ENCODE peak calls at places on chromosomes 7 and 10, in ten cellular contexts. One of them, this sample, is unnamed.

GRCh38 chr7:23467731-23468720 is 2.3 kb downstream of the IGF2BP3 start:
- DNase-seq in stomach: no peak
- DNase-seq in heart left ventricle: no peak
- DNase-seq in A549: no peak
- DNase-seq in adrenal gland: no peak
- DNase-seq in uterus: no peak
- DNase-seq in spleen: peak; percentile 59
- DNase-seq in ovary: no peak
- DNase-seq in K562: peak; percentile 51
- DNase-seq in IMR-90: peak; percentile 68
- DNase-seq in this sample: no peak

GRCh38 chr7:118948508-118948907 is 724.0 kb downstream of the ANKRD7 start:
- DNase-seq in stomach: no peak
- DNase-seq in heart left ventricle: no peak
- DNase-seq in A549: no peak
- DNase-seq in adrenal gland: no peak
- DNase-seq in uterus: no peak
- DNase-seq in spleen: no peak
- DNase-seq in ovary: no peak
- DNase-seq in K562: no peak
- DNase-seq in IMR-90: no peak
- DNase-seq in this sample: no peak

GRCh38 chr7:40356312-40356711 is 221.5 kb downstream of the SUGCT start:
- DNase-seq in stomach: no peak
- DNase-seq in heart left ventricle: no peak
- DNase-seq in A549: no peak
- DNase-seq in adrenal gland: no peak
- DNase-seq in uterus: no peak
- DNase-seq in spleen: no peak
- DNase-seq in ovary: no peak
- DNase-seq in K562: no peak
- DNase-seq in IMR-90: peak; percentile 47
- DNase-seq in this sample: no peak

GRCh38 chr7:140160308-140160707 is 16.5 kb downstream of the KDM7A start:
- DNase-seq in stomach: no peak
- DNase-seq in heart left ventricle: no peak
- DNase-seq in A549: no peak
- DNase-seq in adrenal gland: no peak
- DNase-seq in uterus: no peak
- DNase-seq in spleen: no peak
- DNase-seq in ovary: no peak
- DNase-seq in K562: no peak
- DNase-seq in IMR-90: no peak
- DNase-seq in this sample: no peak

GRCh38 chr7:50637725-50638643 is 72.8 kb upstream of the DDC start:
- DNase-seq in stomach: no peak
- DNase-seq in heart left ventricle: no peak
- DNase-seq in A549: no peak
- DNase-seq in adrenal gland: no peak
- DNase-seq in uterus: no peak
- DNase-seq in spleen: no peak
- DNase-seq in ovary: no peak
- DNase-seq in K562: no peak
- DNase-seq in IMR-90: peak; percentile 15
- DNase-seq in this sample: no peak

GRCh38 chr10:6275022-6275997 is 72.6 kb downstream of the PFKFB3 start:
- DNase-seq in stomach: peak; percentile 81
- DNase-seq in heart left ventricle: peak; percentile 86
- DNase-seq in A549: peak; percentile 96
- DNase-seq in adrenal gland: peak; percentile 87
- DNase-seq in uterus: peak; percentile 74
- DNase-seq in spleen: peak; percentile 97
- DNase-seq in ovary: peak; percentile 51
- DNase-seq in K562: peak; percentile 64
- DNase-seq in IMR-90: peak; percentile 99
- DNase-seq in this sample: peak; percentile 98

GRCh38 chr7:101885597-101885955 is 68.2 kb downstream of the CUX1 start:
- DNase-seq in stomach: peak; percentile 35
- DNase-seq in heart left ventricle: no peak
- DNase-seq in A549: no peak
- DNase-seq in adrenal gland: no peak
- DNase-seq in uterus: no peak
- DNase-seq in spleen: no peak
- DNase-seq in ovary: no peak
- DNase-seq in K562: no peak
- DNase-seq in IMR-90: no peak
- DNase-seq in this sample: no peak

GRCh38 chr10:22252286-22252800 is 34.5 kb upstream of the EBLN1 start:
- DNase-seq in stomach: peak; percentile 33
- DNase-seq in heart left ventricle: peak; percentile 72
- DNase-seq in A549: no peak
- DNase-seq in adrenal gland: peak; percentile 56
- DNase-seq in uterus: peak; percentile 72
- DNase-seq in spleen: peak; percentile 89
- DNase-seq in ovary: peak; percentile 69
- DNase-seq in K562: no peak
- DNase-seq in IMR-90: no peak
- DNase-seq in this sample: peak; percentile 23

GRCh38 chr10:44879531-44879899 is 31.6 kb upstream of the TMEM72 start:
- DNase-seq in stomach: no peak
- DNase-seq in heart left ventricle: no peak
- DNase-seq in A549: no peak
- DNase-seq in adrenal gland: no peak
- DNase-seq in uterus: no peak
- DNase-seq in spleen: no peak
- DNase-seq in ovary: peak; percentile 34
- DNase-seq in K562: no peak
- DNase-seq in IMR-90: no peak
- DNase-seq in this sample: no peak

GRCh38 chr10:44880090-44880715 is 30.9 kb upstream of the TMEM72 start:
- DNase-seq in stomach: no peak
- DNase-seq in heart left ventricle: no peak
- DNase-seq in A549: no peak
- DNase-seq in adrenal gland: no peak
- DNase-seq in uterus: no peak
- DNase-seq in spleen: no peak
- DNase-seq in ovary: no peak
- DNase-seq in K562: no peak
- DNase-seq in IMR-90: no peak
- DNase-seq in this sample: no peak

GRCh38 chr10:44883581-44884331 is 27.4 kb upstream of the TMEM72 start:
- DNase-seq in stomach: no peak
- DNase-seq in heart left ventricle: no peak
- DNase-seq in A549: no peak
- DNase-seq in adrenal gland: no peak
- DNase-seq in uterus: no peak
- DNase-seq in spleen: no peak
- DNase-seq in ovary: no peak
- DNase-seq in K562: no peak
- DNase-seq in IMR-90: no peak
- DNase-seq in this sample: no peak

GRCh38 chr10:44881639-44882038 is 29.5 kb upstream of the TMEM72 start:
- DNase-seq in stomach: no peak
- DNase-seq in heart left ventricle: no peak
- DNase-seq in A549: no peak
- DNase-seq in adrenal gland: no peak
- DNase-seq in uterus: no peak
- DNase-seq in spleen: no peak
- DNase-seq in ovary: no peak
- DNase-seq in K562: no peak
- DNase-seq in IMR-90: no peak
- DNase-seq in this sample: no peak

DNA sequence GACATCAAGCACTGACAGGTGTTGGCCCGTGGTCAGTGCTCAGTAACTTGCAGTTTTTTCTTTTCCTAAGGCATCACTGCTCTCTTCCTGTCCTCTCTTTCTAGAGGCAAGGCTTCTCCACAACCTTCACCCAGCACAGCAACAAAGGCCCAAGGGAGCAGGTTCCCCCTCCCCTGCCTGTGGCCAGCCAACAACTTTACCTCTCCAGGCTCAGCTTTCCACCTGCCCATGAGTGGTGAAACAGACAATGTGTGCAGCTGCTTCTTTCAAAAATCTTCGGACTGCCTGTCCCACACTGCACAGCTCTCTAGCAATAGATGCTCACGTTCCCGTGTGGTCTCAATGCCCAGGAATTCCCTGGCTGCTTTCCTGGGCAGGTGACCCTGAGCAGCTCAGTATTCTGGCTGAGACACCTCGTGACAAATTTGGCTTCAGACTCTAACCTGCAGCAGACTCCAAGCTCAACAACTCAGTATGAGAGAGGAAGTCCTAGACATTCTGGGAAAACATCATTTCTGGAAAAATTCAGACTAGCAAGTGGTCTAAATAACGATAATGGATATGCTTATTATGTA is 28.9 kb upstream of the TMEM72 start:
- DNase-seq in stomach: peak; percentile 63
- DNase-seq in heart left ventricle: no peak
- DNase-seq in A549: no peak
- DNase-seq in adrenal gland: no peak
- DNase-seq in uterus: no peak
- DNase-seq in spleen: no peak
- DNase-seq in ovary: no peak
- DNase-seq in K562: no peak
- DNase-seq in IMR-90: no peak
- DNase-seq in this sample: no peak
- TF ChIP-seq POLR2A in stomach: no peak
- TF ChIP-seq POLR2A in heart left ventricle: no peak
- TF ChIP-seq POLR2A in A549: no peak
- TF ChIP-seq POLR2A in adrenal gland: no peak
- TF ChIP-seq POLR2A in uterus: no peak
- TF ChIP-seq POLR2A in spleen: no peak
- TF ChIP-seq POLR2A in ovary: no peak
- TF ChIP-seq POLR2A in K562: no peak
- TF ChIP-seq POLR2A in IMR-90: no peak
- TF ChIP-seq POLR2A in this sample: no peak

GRCh38 chr10:132309466-132309865 is 1.7 kb upstream of the STK32C start:
- DNase-seq in stomach: no peak
- DNase-seq in heart left ventricle: no peak
- DNase-seq in A549: no peak
- DNase-seq in adrenal gland: no peak
- DNase-seq in uterus: no peak
- DNase-seq in spleen: peak; percentile 75
- DNase-seq in ovary: no peak
- DNase-seq in K562: no peak
- DNase-seq in IMR-90: no peak
- DNase-seq in this sample: no peak

GRCh38 chr10:132306341-132306685 is 1.4 kb downstream of the STK32C start:
- DNase-seq in stomach: no peak
- DNase-seq in heart left ventricle: peak; percentile 14
- DNase-seq in A549: no peak
- DNase-seq in adrenal gland: no peak
- DNase-seq in uterus: no peak
- DNase-seq in spleen: peak; percentile 81
- DNase-seq in ovary: no peak
- DNase-seq in K562: no peak
- DNase-seq in IMR-90: no peak
- DNase-seq in this sample: peak; percentile 76

GRCh38 chr10:132306951-132307751 is 599 bp downstream of the STK32C start:
- DNase-seq in stomach: peak; percentile 71
- DNase-seq in heart left ventricle: peak; percentile 55
- DNase-seq in A549: peak; percentile 56
- DNase-seq in adrenal gland: peak; percentile 58
- DNase-seq in uterus: no peak
- DNase-seq in spleen: peak; percentile 92
- DNase-seq in ovary: no peak
- DNase-seq in K562: no peak
- DNase-seq in IMR-90: no peak
- DNase-seq in this sample: no peak

GRCh38 chr10:132308588-132309451 is 1.1 kb upstream of the STK32C start:
- DNase-seq in stomach: no peak
- DNase-seq in heart left ventricle: peak; percentile 20
- DNase-seq in A549: peak; percentile 21
- DNase-seq in adrenal gland: peak; percentile 30
- DNase-seq in uterus: no peak
- DNase-seq in spleen: peak; percentile 89
- DNase-seq in ovary: no peak
- DNase-seq in K562: no peak
- DNase-seq in IMR-90: no peak
- DNase-seq in this sample: peak; percentile 86

DNA sequence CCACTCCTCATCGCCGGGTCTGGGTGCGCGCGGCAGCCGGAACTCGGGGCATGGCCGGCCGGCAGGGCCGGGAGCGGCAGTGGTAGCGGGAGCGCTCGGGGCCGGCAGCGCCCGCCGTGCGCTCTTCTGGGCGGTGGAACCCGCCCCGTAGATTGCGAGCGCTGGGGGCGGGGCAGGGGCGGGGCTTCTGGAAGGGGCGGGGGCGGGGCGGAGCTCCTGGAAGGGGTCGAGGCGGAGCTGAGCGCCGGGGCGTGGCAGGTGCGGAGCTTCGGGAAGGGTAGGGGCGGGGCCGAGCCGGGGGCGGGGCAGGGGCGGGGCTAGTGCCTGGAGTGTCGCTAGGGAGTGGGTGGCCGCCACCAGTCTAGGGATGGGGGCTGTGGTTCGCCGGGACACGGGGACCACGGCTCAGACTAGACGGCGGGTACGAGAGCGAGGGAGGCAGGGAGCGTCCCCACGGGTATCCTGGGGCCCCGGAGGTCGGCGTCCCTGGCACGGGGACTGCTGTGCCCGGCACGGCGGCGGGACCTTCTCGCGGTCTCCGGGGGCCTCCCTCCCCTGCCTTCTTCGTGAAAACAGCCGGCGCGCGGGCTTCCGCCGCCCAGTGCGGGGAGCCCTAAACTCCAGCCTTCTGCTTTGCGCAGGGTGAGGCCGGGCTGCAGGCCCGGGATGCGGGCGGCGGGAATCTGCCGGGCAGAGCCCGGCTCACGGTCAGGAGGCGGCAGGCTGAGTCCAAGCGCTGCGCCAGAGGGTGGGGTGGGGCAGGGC is at the start of gene STK32C:
- DNase-seq in stomach: peak; percentile 92
- DNase-seq in heart left ventricle: peak; percentile 92
- DNase-seq in A549: peak; percentile 90
- DNase-seq in adrenal gland: peak; percentile 94
- DNase-seq in uterus: peak; percentile 88
- DNase-seq in spleen: peak; percentile 97
- DNase-seq in ovary: peak; percentile 89
- DNase-seq in K562: peak; percentile 97
- DNase-seq in IMR-90: peak; percentile 85
- DNase-seq in this sample: peak; percentile 88
- TF ChIP-seq CTCF in stomach: no peak
- TF ChIP-seq CTCF in heart left ventricle: no peak
- TF ChIP-seq CTCF in A549: no peak
- TF ChIP-seq CTCF in adrenal gland: no peak
- TF ChIP-seq CTCF in uterus: no peak
- TF ChIP-seq CTCF in spleen: no peak
- TF ChIP-seq CTCF in ovary: no peak
- TF ChIP-seq CTCF in K562: no peak
- TF ChIP-seq CTCF in IMR-90: no peak
- TF ChIP-seq CTCF in this sample: no peak

DNA sequence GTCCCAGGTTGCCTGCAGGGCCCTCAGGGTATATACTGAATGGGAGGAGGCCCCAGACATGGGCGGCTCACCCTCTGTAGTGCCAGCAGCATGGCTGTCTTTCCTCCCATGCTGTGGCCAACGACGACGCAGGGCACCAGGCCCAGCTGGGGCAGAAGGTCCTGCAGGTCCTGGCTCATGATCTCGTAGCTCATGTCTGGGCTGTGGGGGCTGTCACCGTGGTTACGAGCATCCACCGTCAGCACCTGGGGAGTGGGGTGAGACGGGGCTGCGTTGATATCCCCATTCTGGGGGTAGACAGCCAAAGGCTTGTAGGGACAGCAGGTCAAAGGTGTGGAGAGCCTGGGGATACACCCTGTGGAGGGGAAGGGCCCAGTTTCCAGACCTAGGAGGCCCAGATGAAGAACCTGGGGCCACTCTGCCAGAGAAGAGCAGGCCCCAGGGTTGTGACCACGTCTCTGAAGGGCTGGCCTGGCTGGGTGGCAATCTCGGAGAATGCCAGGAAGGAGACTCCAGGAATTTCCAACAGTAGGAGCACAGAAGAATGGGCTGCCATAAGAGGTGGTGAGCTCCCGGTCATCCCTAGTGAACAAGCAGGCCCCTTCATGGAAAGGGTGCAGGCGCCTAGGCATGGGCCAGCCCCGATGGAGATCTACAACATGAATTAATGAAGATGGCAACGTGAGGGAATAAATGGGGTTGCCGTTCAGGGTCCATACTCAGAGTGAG is 947 bp downstream of the ABHD11 start:
- DNase-seq in stomach: no peak
- DNase-seq in heart left ventricle: no peak
- DNase-seq in A549: no peak
- DNase-seq in adrenal gland: no peak
- DNase-seq in uterus: no peak
- DNase-seq in spleen: peak; percentile 87
- DNase-seq in ovary: peak; percentile 28
- DNase-seq in K562: no peak
- DNase-seq in IMR-90: no peak
- DNase-seq in this sample: no peak
- H3K4me3 ChIP-seq in stomach: peak overlapping the region; percentile 81
- H3K4me3 ChIP-seq in heart left ventricle: peak overlapping the region; percentile 96
- H3K4me3 ChIP-seq in A549: peak overlapping the region; percentile 78
- H3K4me3 ChIP-seq in adrenal gland: peak overlapping the region; percentile 63
- H3K4me3 ChIP-seq in uterus: peak overlapping the region; percentile 57
- H3K4me3 ChIP-seq in spleen: peak overlapping the region; percentile 96
- H3K4me3 ChIP-seq in ovary: peak overlapping the region; percentile 56
- H3K4me3 ChIP-seq in K562: peak overlapping the region; percentile 62
- H3K4me3 ChIP-seq in IMR-90: peak overlapping the region; percentile 99
- H3K4me3 ChIP-seq in this sample: no peak overlapping the region

GRCh38 chr7:874036-874749 is 2.2 kb upstream of the GET4 start:
- DNase-seq in stomach: no peak
- DNase-seq in heart left ventricle: no peak
- DNase-seq in A549: no peak
- DNase-seq in adrenal gland: no peak
- DNase-seq in uterus: peak; percentile 51
- DNase-seq in spleen: no peak
- DNase-seq in ovary: peak; percentile 63
- DNase-seq in K562: peak; percentile 77
- DNase-seq in IMR-90: no peak
- DNase-seq in this sample: no peak
- TF ChIP-seq POLR2A in stomach: no peak
- TF ChIP-seq POLR2A in heart left ventricle: no peak
- TF ChIP-seq POLR2A in A549: no peak
- TF ChIP-seq POLR2A in adrenal gland: no peak
- TF ChIP-seq POLR2A in uterus: no peak
- TF ChIP-seq POLR2A in spleen: no peak
- TF ChIP-seq POLR2A in ovary: no peak
- TF ChIP-seq POLR2A in K562: peak; percentile 4
- TF ChIP-seq POLR2A in IMR-90: no peak
- TF ChIP-seq POLR2A in this sample: no peak

This sample was measured in lower leg skin.